ENCODE peak calls at places on chromosomes 11 and 22, in four cellular contexts. L is cardiac muscle cell, C is EL, H is Daoy. X is an unnamed sample.

GRCh38 chr11:59815754-59816153 is 5.2 kb upstream of the MRPL16 start:
- DNase-seq in L (no peak), C (no peak), H (no peak), X (no peak)

GRCh38 chr11:94036096-94036495 is 14.9 kb downstream of the HEPHL1 start:
- DNase-seq in L (no peak), C (no peak), H (no peak), X (no peak)

GRCh38 chr22:25898707-25899365 is 156.8 kb downstream of the MYO18B start:
- DNase-seq in L (no peak), C (peak; percentile 7), H (peak; percentile 16), X (no peak)

GRCh38 chr11:72239849-72240460 is 4.0 kb downstream of the PHOX2A start:
- DNase-seq in L (peak; percentile 55), C (no peak), H (peak; percentile 48), X (no peak)

GRCh38 chr22:41908409-41909289 is 6.2 kb downstream of the SHISA8 start:
- DNase-seq in L (no peak), C (no peak), H (no peak), X (no peak)

GRCh38 chr11:32069361-32070058 is 21.4 kb upstream of the RCN1 start:
- DNase-seq in L (no peak), C (no peak), H (no peak), X (no peak)

GRCh38 chr22:44328326-44328725 is 15.6 kb upstream of the SHISAL1 start:
- DNase-seq in L (no peak), C (no peak), H (no peak), X (no peak)

GRCh38 chr11:3989251-3989650 is 105.3 kb upstream of the RRM1 start:
- DNase-seq in L (no peak), C (peak; percentile 48), H (no peak), X (no peak)

GRCh38 chr11:62830904-62831519 is 839 bp downstream of the STX5 start:
- DNase-seq in L (no peak), C (no peak), H (no peak), X (no peak)

GRCh38 chr22:31192513-31192912 is 19.6 kb upstream of the LIMK2 start:
- DNase-seq in L (peak; percentile 66), C (no peak), H (no peak), X (no peak)

GRCh38 chr22:46983046-46983445 is 220.6 kb downstream of the TBC1D22A start:
- DNase-seq in L (no peak), C (no peak), H (no peak), X (no peak)

GRCh38 chr11:118911880-118912741 is 13.6 kb downstream of the BCL9L start:
- DNase-seq in L (peak; percentile 89), C (peak; percentile 94), H (peak; percentile 96), X (no peak)

GRCh38 chr11:63602296-63602695 is 11.9 kb downstream of the PLAAT3 start:
- DNase-seq in L (peak; percentile 78), C (no peak), H (no peak), X (no peak)

GRCh38 chr11:38582756-38583155 is 1984.7 kb upstream of the RAG2 start:
- DNase-seq in L (no peak), C (peak; percentile 56), H (no peak), X (no peak)

GRCh38 chr11:131664246-131664645 is 293.8 kb downstream of the NTM start:
- DNase-seq in L (no peak), C (no peak), H (no peak), X (no peak)

GRCh38 chr11:131770801-131771200 is 400.4 kb downstream of the NTM start:
- DNase-seq in L (no peak), C (peak; percentile 30), H (no peak), X (no peak)

GRCh38 chr22:47138898-47139789 is 376.7 kb downstream of the TBC1D22A start:
- DNase-seq in L (no peak), C (no peak), H (no peak), X (no peak)

GRCh38 chr11:110921742-110922200 is 209.5 kb upstream of the ARHGAP20 start:
- DNase-seq in L (peak; percentile 88), C (no peak), H (no peak), X (no peak)

GRCh38 chr11:28606930-28607329 is 498.7 kb downstream of the METTL15 start:
- DNase-seq in L (peak; percentile 53), C (peak; percentile 32), H (peak; percentile 85), X (no peak)

X was measured in C1 segment of cervical spinal cord.